ENCODE peak calls at places on chromosomes 1 and 21, in ten cellular contexts. U, N, T, V, I, L, J, A, R and W are unnamed samples.

GRCh38 chr21:16071761-16072160 is 342.0 kb downstream of the USP25 start:
- DNase-seq in U (no peak), N (no peak), T (no peak), V (no peak), I (no peak), L (no peak), J (no peak), A (no peak), R (no peak), W (no peak)

GRCh38 chr1:21294266-21295058 is 4.2 kb upstream of the ECE1 start:
- DNase-seq in U (no peak), N (no peak), T (peak), V (no peak), I (no peak), L (no peak), J (peak), A (peak), R (no peak), W (no peak)

GRCh38 chr1:224082146-224082545 is 31.8 kb upstream of the FBXO28 start:
- DNase-seq in U (no peak), N (peak), T (no peak), V (no peak), I (no peak), L (no peak), J (no peak), A (no peak), R (peak), W (no peak)

GRCh38 chr1:38045431-38046332 is 911 bp downstream of the POU3F1 start:
- DNase-seq in U (no peak), N (peak), T (no peak), V (no peak), I (no peak), L (peak), J (peak), A (no peak), R (no peak), W (no peak)

GRCh38 chr1:3429766-3430165 is 24.7 kb upstream of the ARHGEF16 start:
- DNase-seq in U (no peak), N (no peak), T (no peak), V (no peak), I (no peak), L (no peak), J (no peak), A (peak), R (no peak), W (no peak)

GRCh38 chr1:4661595-4661917 is 7.1 kb downstream of the AJAP1 start:
- DNase-seq in U (no peak), N (no peak), T (no peak), V (no peak), I (no peak), L (no peak), J (no peak), A (no peak), R (no peak), W (no peak)

GRCh38 chr1:70887936-70888335 is 159.7 kb downstream of the PTGER3 start:
- DNase-seq in U (no peak), N (no peak), T (no peak), V (no peak), I (no peak), L (no peak), J (no peak), A (no peak), R (no peak), W (no peak)

GRCh38 chr21:44506279-44507255 is 33.4 kb downstream of the KRTAP10-1 start:
- DNase-seq in U (no peak), N (no peak), T (no peak), V (no peak), I (no peak), L (peak), J (no peak), A (peak), R (no peak), W (no peak)

GRCh38 chr1:56309065-56309464 is 270.3 kb downstream of the PLPP3 start:
- DNase-seq in U (no peak), N (no peak), T (no peak), V (no peak), I (no peak), L (no peak), J (no peak), A (no peak), R (no peak), W (no peak)

GRCh38 chr21:44082648-44083436 is 24.4 kb upstream of the PWP2 start:
- DNase-seq in U (no peak), N (no peak), T (no peak), V (no peak), I (peak), L (no peak), J (no peak), A (no peak), R (no peak), W (no peak)

GRCh38 chr1:53619811-53620619 is 118.9 kb downstream of the GLIS1 start:
- DNase-seq in U (peak), N (no peak), T (no peak), V (no peak), I (no peak), L (no peak), J (peak), A (peak), R (peak), W (peak)

GRCh38 chr1:245946905-245947304 is 560.2 kb downstream of the SMYD3 start:
- DNase-seq in U (no peak), N (peak), T (no peak), V (peak), I (no peak), L (peak), J (peak), A (no peak), R (no peak), W (no peak)

GRCh38 chr21:44487831-44488230 is 32.5 kb downstream of the LRRC3 start:
- DNase-seq in U (no peak), N (no peak), T (no peak), V (no peak), I (no peak), L (peak), J (no peak), A (no peak), R (peak), W (no peak)

GRCh38 chr1:89808429-89809117 is 12.3 kb upstream of the LRRC8D start:
- DNase-seq in U (no peak), N (peak), T (no peak), V (no peak), I (peak), L (peak), J (no peak), A (no peak), R (peak), W (no peak)

GRCh38 chr1:163290025-163290610 is 31.6 kb upstream of the NUF2 start:
- DNase-seq in U (no peak), N (peak), T (no peak), V (no peak), I (no peak), L (no peak), J (peak), A (no peak), R (peak), W (no peak)

GRCh38 chr1:55817027-55817426 is 601.9 kb upstream of the USP24 start:
- DNase-seq in U (no peak), N (no peak), T (no peak), V (no peak), I (no peak), L (no peak), J (no peak), A (no peak), R (no peak), W (no peak)

GRCh38 chr1:206589206-206589605 is 23.1 kb downstream of the EIF2D start:
- DNase-seq in U (no peak), N (peak), T (no peak), V (peak), I (peak), L (no peak), J (peak), A (no peak), R (peak), W (no peak)

GRCh38 chr1:57423135-57424131 is at the start of gene DAB1:
- DNase-seq in U (no peak), N (peak), T (no peak), V (no peak), I (no peak), L (peak), J (no peak), A (no peak), R (peak), W (no peak)

GRCh38 chr1:211632808-211633522 is 42.5 kb downstream of the NEK2 start:
- DNase-seq in U (no peak), N (peak), T (no peak), V (peak), I (no peak), L (no peak), J (peak), A (no peak), R (peak), W (no peak)

GRCh38 chr1:63454269-63454668 is 68.8 kb downstream of the ITGB3BP start:
- DNase-seq in U (no peak), N (peak), T (no peak), V (no peak), I (no peak), L (peak), J (no peak), A (no peak), R (peak), W (no peak)

GRCh38 chr1:58815069-58815679 is 31.3 kb upstream of the JUN start:
- DNase-seq in U (peak), N (peak), T (peak), V (peak), I (peak), L (peak), J (peak), A (peak), R (peak), W (peak)

GRCh38 chr1:246459213-246459612 is 47.9 kb downstream of the SMYD3 start:
- DNase-seq in U (no peak), N (no peak), T (no peak), V (no peak), I (no peak), L (no peak), J (no peak), A (no peak), R (no peak), W (no peak)

GRCh38 chr1:22689505-22689904 is 21.1 kb upstream of the EPHB2 start:
- DNase-seq in U (no peak), N (peak), T (no peak), V (no peak), I (peak), L (peak), J (no peak), A (no peak), R (peak), W (no peak)

GRCh38 chr21:29771491-29772066 is 168.2 kb downstream of the GRIK1 start:
- DNase-seq in U (no peak), N (no peak), T (no peak), V (no peak), I (no peak), L (no peak), J (no peak), A (no peak), R (no peak), W (no peak)

GRCh38 chr1:224894915-224895314 is 34.6 kb upstream of the DNAH14 start:
- DNase-seq in U (no peak), N (peak), T (no peak), V (no peak), I (peak), L (peak), J (no peak), A (no peak), R (peak), W (no peak)

GRCh38 chr1:5311634-5312298 is 657.4 kb downstream of the AJAP1 start:
- DNase-seq in U (no peak), N (no peak), T (no peak), V (no peak), I (no peak), L (peak), J (no peak), A (no peak), R (no peak), W (no peak)

GRCh38 chr1:175390522-175391247 is 198.1 kb upstream of the KIAA0040 start:
- DNase-seq in U (no peak), N (no peak), T (no peak), V (no peak), I (no peak), L (no peak), J (no peak), A (no peak), R (no peak), W (no peak)

GRCh38 chr1:44239337-44239960 is 26.2 kb downstream of the DMAP1 start:
- DNase-seq in U (no peak), N (peak), T (no peak), V (no peak), I (peak), L (peak), J (no peak), A (no peak), R (peak), W (peak)

GRCh38 chr1:66729130-66729922 is 22.9 kb upstream of the DYNLT5 start:
- DNase-seq in U (no peak), N (peak), T (no peak), V (no peak), I (peak), L (no peak), J (no peak), A (no peak), R (no peak), W (no peak)

GRCh38 chr1:28369518-28370219 is at the start of gene PHACTR4:
- DNase-seq in U (peak), N (peak), T (peak), V (peak), I (peak), L (peak), J (peak), A (peak), R (peak), W (peak)

GRCh38 chr1:59043796-59044195 is 253.1 kb upstream of the FGGY start:
- DNase-seq in U (peak), N (peak), T (no peak), V (peak), I (peak), L (no peak), J (peak), A (peak), R (peak), W (no peak)

GRCh38 chr1:205301220-205301821 is 20.2 kb downstream of the NUAK2 start:
- DNase-seq in U (no peak), N (peak), T (no peak), V (peak), I (peak), L (peak), J (no peak), A (no peak), R (peak), W (no peak)

GRCh38 chr1:12669529-12670068 is 25.7 kb downstream of the AADACL4 start:
- DNase-seq in U (no peak), N (no peak), T (no peak), V (no peak), I (no peak), L (no peak), J (no peak), A (no peak), R (peak), W (no peak)

GRCh38 chr1:32612189-32612881 is 38.0 kb downstream of the ZBTB8OS start:
- DNase-seq in U (peak), N (peak), T (peak), V (peak), I (peak), L (peak), J (peak), A (peak), R (peak), W (peak)

GRCh38 chr1:8941906-8942305 is 3.8 kb upstream of the CA6 start:
- DNase-seq in U (no peak), N (peak), T (no peak), V (no peak), I (peak), L (no peak), J (no peak), A (no peak), R (peak), W (peak)

GRCh38 chr1:192167941-192168685 is 9.9 kb downstream of the RGS18 start:
- DNase-seq in U (no peak), N (peak), T (no peak), V (no peak), I (no peak), L (no peak), J (no peak), A (no peak), R (peak), W (no peak)

GRCh38 chr1:160707171-160708109 is 4.2 kb downstream of the CD48 start:
- DNase-seq in U (no peak), N (no peak), T (no peak), V (no peak), I (no peak), L (no peak), J (no peak), A (no peak), R (no peak), W (no peak)

GRCh38 chr1:240091201-240091600 is 482 bp upstream of the FMN2 start:
- DNase-seq in U (no peak), N (no peak), T (no peak), V (no peak), I (no peak), L (no peak), J (no peak), A (no peak), R (no peak), W (no peak)

GRCh38 chr1:85188530-85188929 is 12.3 kb downstream of the SYDE2 start:
- DNase-seq in U (no peak), N (no peak), T (no peak), V (no peak), I (no peak), L (no peak), J (no peak), A (no peak), R (no peak), W (no peak)
- H3K27ac ChIP-seq in U (no peak), N (peak), T (no peak), V (no peak), I (no peak), L (no peak), J (no peak), A (no peak), R (no peak), W (no peak)

GRCh38 chr1:201673093-201673492 is 134.2 kb downstream of the NAV1 start:
- DNase-seq in U (no peak), N (no peak), T (no peak), V (no peak), I (no peak), L (no peak), J (no peak), A (no peak), R (no peak), W (no peak)
- H3K27ac ChIP-seq in U (no peak), N (no peak), T (no peak), V (no peak), I (no peak), L (no peak), J (no peak), A (no peak), R (no peak), W (no peak)

GRCh38 chr1:162212713-162213112 is 143.2 kb downstream of the NOS1AP start:
- DNase-seq in U (no peak), N (no peak), T (no peak), V (no peak), I (no peak), L (no peak), J (no peak), A (no peak), R (no peak), W (no peak)

GRCh38 chr1:162213281-162213909 is 143.9 kb downstream of the NOS1AP start:
- DNase-seq in U (peak), N (peak), T (no peak), V (peak), I (peak), L (peak), J (peak), A (peak), R (peak), W (no peak)

GRCh38 chr1:162206749-162207635 is 137.5 kb downstream of the NOS1AP start:
- DNase-seq in U (no peak), N (peak), T (no peak), V (no peak), I (no peak), L (no peak), J (peak), A (peak), R (no peak), W (no peak)

GRCh38 chr1:162207862-162208261 is 138.4 kb downstream of the NOS1AP start:
- DNase-seq in U (no peak), N (no peak), T (no peak), V (no peak), I (no peak), L (no peak), J (no peak), A (no peak), R (no peak), W (no peak)

GRCh38 chr1:162210171-162210570 is 140.7 kb downstream of the NOS1AP start:
- DNase-seq in U (no peak), N (no peak), T (no peak), V (no peak), I (no peak), L (no peak), J (no peak), A (no peak), R (no peak), W (no peak)
- H3K27ac ChIP-seq in U (no peak), N (no peak), T (no peak), V (no peak), I (no peak), L (no peak), J (peak), A (no peak), R (no peak), W (no peak)

DNA sequence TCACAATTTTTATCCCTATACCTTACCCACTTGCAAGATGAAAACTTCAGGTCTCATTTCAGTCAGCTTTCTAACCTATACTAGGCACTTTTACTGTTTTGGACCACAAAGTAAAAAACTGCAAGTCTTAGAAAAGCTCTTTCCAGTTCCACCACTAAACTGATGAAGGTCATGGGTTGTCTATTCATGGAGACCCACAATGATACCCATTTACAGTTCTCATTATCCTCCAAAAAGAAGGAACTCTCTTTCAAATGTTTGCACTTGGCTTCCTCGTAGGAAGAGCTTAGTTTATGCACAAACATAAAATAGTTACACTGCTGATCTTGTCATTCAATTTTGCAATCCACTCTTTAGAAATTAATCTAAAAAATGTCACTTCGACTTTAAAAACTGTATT is 9.3 kb downstream of the ZNF281 start:
- DNase-seq in U (no peak), N (no peak), T (no peak), V (no peak), I (no peak), L (no peak), J (no peak), A (no peak), R (no peak), W (no peak)
- H3K27ac ChIP-seq in U (no peak), N (no peak), T (no peak), V (no peak), I (no peak), L (no peak), J (no peak), A (no peak), R (no peak), W (no peak)

GRCh38 chr21:37032293-37032692 is 25.8 kb downstream of the RIPPLY3 start:
- DNase-seq in U (no peak), N (no peak), T (no peak), V (no peak), I (no peak), L (no peak), J (no peak), A (no peak), R (no peak), W (no peak)

GRCh38 chr21:37030864-37031263 is 24.4 kb downstream of the RIPPLY3 start:
- DNase-seq in U (no peak), N (no peak), T (no peak), V (no peak), I (no peak), L (no peak), J (no peak), A (no peak), R (no peak), W (no peak)

GRCh38 chr21:37036177-37036576 is 29.7 kb downstream of the RIPPLY3 start:
- DNase-seq in U (no peak), N (no peak), T (no peak), V (no peak), I (no peak), L (no peak), J (no peak), A (no peak), R (no peak), W (no peak)

GRCh38 chr21:37028579-37028978 is 22.1 kb downstream of the RIPPLY3 start:
- DNase-seq in U (no peak), N (peak), T (no peak), V (no peak), I (no peak), L (no peak), J (no peak), A (no peak), R (no peak), W (no peak)

GRCh38 chr21:37032877-37033471 is 26.5 kb downstream of the RIPPLY3 start:
- DNase-seq in U (no peak), N (peak), T (no peak), V (no peak), I (peak), L (no peak), J (peak), A (no peak), R (peak), W (no peak)
- H3K27ac ChIP-seq in U (no peak), N (no peak), T (no peak), V (no peak), I (no peak), L (no peak), J (no peak), A (no peak), R (no peak), W (no peak)

GRCh38 chr1:184836081-184836480 is 81.4 kb upstream of the EDEM3 start:
- DNase-seq in U (no peak), N (no peak), T (no peak), V (no peak), I (no peak), L (no peak), J (no peak), A (no peak), R (no peak), W (no peak)
- H3K27ac ChIP-seq in U (no peak), N (no peak), T (no peak), V (no peak), I (no peak), L (no peak), J (no peak), A (peak), R (no peak), W (no peak)

GRCh38 chr1:18142969-18143368 is 35.4 kb downstream of the IGSF21 start:
- DNase-seq in U (no peak), N (no peak), T (no peak), V (no peak), I (no peak), L (no peak), J (peak), A (no peak), R (no peak), W (no peak)
- H3K27ac ChIP-seq in U (no peak), N (no peak), T (no peak), V (no peak), I (no peak), L (no peak), J (no peak), A (no peak), R (no peak), W (no peak)

GRCh38 chr1:164675342-164675904 is 116.4 kb downstream of the PBX1 start:
- DNase-seq in U (no peak), N (no peak), T (no peak), V (no peak), I (peak), L (no peak), J (no peak), A (no peak), R (peak), W (no peak)
- H3K27ac ChIP-seq in U (no peak), N (peak), T (no peak), V (no peak), I (no peak), L (no peak), J (no peak), A (no peak), R (no peak), W (no peak)